ENCODE peak calls at places on chromosome 12, in five cellular contexts. Z, K, O, S and M are unnamed samples.

GRCh38 chr12:68482660-68483059 is 128.0 kb upstream of the RAP1B start:
- DNase-seq in K (no peak), S (no peak), Z (no peak), O (no peak), M (no peak)

GRCh38 chr12:3458041-3458440 is 33.0 kb upstream of the PRMT8 start:
- DNase-seq in O (no peak), Z (no peak), S (no peak), K (no peak), M (no peak)

GRCh38 chr12:47636908-47637780 is 68.7 kb downstream of the RPAP3 start:
- DNase-seq in O (peak), S (no peak), Z (peak), K (peak), M (no peak)

GRCh38 chr12:92064420-92064819 is 81.2 kb downstream of the BTG1 start:
- DNase-seq in S (no peak), Z (no peak), K (no peak), O (no peak), M (no peak)

GRCh38 chr12:104643921-104644669 is 187.3 kb downstream of the CHST11 start:
- DNase-seq in O (no peak), K (no peak), Z (no peak), S (no peak), M (no peak)

GRCh38 chr12:104498211-104498801 is 41.6 kb downstream of the CHST11 start:
- DNase-seq in S (peak), Z (no peak), K (no peak), O (peak), M (no peak)

GRCh38 chr12:13222076-13222475 is 25.6 kb downstream of the EMP1 start:
- DNase-seq in K (no peak), O (no peak), Z (no peak), S (no peak), M (no peak)

GRCh38 chr12:85206543-85206942 is 73.5 kb upstream of the ALX1 start:
- DNase-seq in S (no peak), Z (no peak), K (no peak), O (no peak), M (no peak)

GRCh38 chr12:78530065-78530765 is 334.4 kb upstream of the SYT1 start:
- DNase-seq in O (no peak), Z (no peak), K (peak), S (peak), M (no peak)

GRCh38 chr12:130162771-130163460 is 652 bp downstream of the FZD10 start:
- DNase-seq in K (no peak), O (no peak), Z (no peak), S (no peak), M (no peak)

GRCh38 chr12:12357697-12358476 is 1.0 kb downstream of the BORCS5 start:
- DNase-seq in O (no peak), S (no peak), Z (no peak), K (no peak), M (no peak)

GRCh38 chr12:6538420-6539275 is 4.3 kb downstream of the GAPDH start:
- DNase-seq in O (no peak), Z (no peak), K (no peak), S (no peak), M (no peak)

GRCh38 chr12:12564911-12565310 is 2.2 kb upstream of the DUSP16 start:
- DNase-seq in Z (no peak), K (no peak), O (no peak), S (no peak), M (no peak)

GRCh38 chr12:132953771-132954170 is 2.3 kb downstream of the ZNF605 start:
- DNase-seq in O (no peak), S (no peak), K (no peak), Z (no peak), M (no peak)